ENCODE peak calls at places on chromosomes 3 and 15, in four cellular contexts. K, N, D and T are unnamed samples.

GRCh38 chr15:69313437-69314000 is 14.8 kb downstream of the PAQR5 start:
- DNase-seq in D (no peak), N (no peak), K (no peak), T (no peak)

GRCh38 chr3:144109944-144110343 is 138.3 kb downstream of the DIPK2A start:
- DNase-seq in D (no peak), K (no peak), N (no peak), T (no peak)

GRCh38 chr3:127953092-127953491 is 38.1 kb downstream of the KBTBD12 start:
- DNase-seq in K (peak; percentile 29), D (no peak), N (no peak), T (no peak)

GRCh38 chr15:65164139-65164538 is 21.0 kb downstream of the CLPX start:
- DNase-seq in N (no peak), D (no peak), K (no peak), T (no peak)

GRCh38 chr3:49553320-49553689 is 972 bp upstream of the BSN start:
- DNase-seq in D (no peak), K (peak; percentile 48), N (no peak), T (peak; percentile 8)

GRCh38 chr15:82108489-82109078 is 62.8 kb upstream of the MEX3B start:
- DNase-seq in D (peak; percentile 99), N (peak; percentile 86), K (peak; percentile 50), T (peak; percentile 66)

GRCh38 chr3:32220006-32220405 is 18.5 kb upstream of the CMTM8 start:
- DNase-seq in N (no peak), D (no peak), K (no peak), T (no peak)

GRCh38 chr3:156551746-156552145 is 3.2 kb downstream of the SSR3 start:
- DNase-seq in N (no peak), K (peak; percentile 89), D (no peak), T (peak; percentile 60)

GRCh38 chr3:37899101-37899707 is 37.5 kb downstream of the CTDSPL start:
- DNase-seq in D (no peak), K (no peak), N (no peak), T (no peak)

GRCh38 chr3:122940628-122941086 is 86.9 kb downstream of the SEMA5B start:
- DNase-seq in K (no peak), D (no peak), N (no peak), T (no peak)

GRCh38 chr3:164673738-164674137 is 404.6 kb downstream of the SI start:
- DNase-seq in N (no peak), K (no peak), D (no peak), T (peak; percentile 4)

GRCh38 chr3:101036213-101036618 is 43.0 kb upstream of the ABI3BP start:
- DNase-seq in K (peak; percentile 96), D (no peak), N (peak; percentile 30), T (peak; percentile 93)

GRCh38 chr3:108620250-108620649 is 30.7 kb downstream of the DZIP3 start:
- DNase-seq in D (no peak), N (no peak), K (no peak), T (no peak)

GRCh38 chr3:12775226-12775625 is 16.2 kb upstream of the TMEM40 start:
- DNase-seq in D (no peak), N (no peak), K (no peak), T (no peak)

DNA sequence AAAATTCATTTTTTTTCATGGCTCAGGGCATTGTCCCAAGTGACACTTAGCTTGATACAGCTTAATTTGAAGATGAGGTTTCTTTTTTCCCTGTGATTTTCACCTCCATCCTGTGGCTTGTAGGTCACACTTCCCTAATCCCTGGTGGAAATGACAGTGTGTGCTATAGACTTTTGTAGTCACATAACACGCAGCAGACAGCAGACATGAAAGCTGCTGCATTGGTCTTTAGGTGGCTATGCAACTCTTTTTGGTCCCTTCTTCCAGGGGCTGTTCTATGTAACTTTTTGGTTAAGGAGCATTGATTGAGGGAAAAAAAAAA is 38.8 kb downstream of the TRAK1 start:
- DNase-seq in K (no peak), N (no peak), D (no peak), T (no peak)
- H4K5ac ChIP-seq in K (no peak overlapping the region), N (no peak overlapping the region), D (no peak overlapping the region), T (no peak overlapping the region)

DNA sequence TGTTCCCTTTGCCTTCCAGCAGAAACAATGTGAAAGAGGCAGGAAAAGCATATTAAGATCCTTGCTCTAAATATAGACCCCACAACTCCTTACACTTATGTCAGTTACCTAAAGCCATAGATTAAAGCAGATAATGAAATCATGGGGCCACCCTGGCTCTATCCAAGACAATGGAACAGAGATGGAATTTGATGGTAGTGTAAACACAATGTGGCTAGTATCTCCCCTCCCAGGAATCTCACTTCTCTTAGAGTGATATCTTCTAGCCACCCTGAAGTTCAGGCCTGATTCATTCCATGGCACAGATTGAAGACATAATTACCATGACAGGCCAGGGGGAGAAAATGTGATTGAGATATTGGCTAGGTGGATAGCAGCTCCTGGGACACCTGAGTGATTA is 32.6 kb downstream of the GALNT15 start:
- DNase-seq in D (no peak), N (no peak), K (no peak), T (peak; percentile 71)
- H4K5ac ChIP-seq in D (no peak overlapping the region), N (no peak overlapping the region), K (no peak overlapping the region), T (no peak overlapping the region)

DNA sequence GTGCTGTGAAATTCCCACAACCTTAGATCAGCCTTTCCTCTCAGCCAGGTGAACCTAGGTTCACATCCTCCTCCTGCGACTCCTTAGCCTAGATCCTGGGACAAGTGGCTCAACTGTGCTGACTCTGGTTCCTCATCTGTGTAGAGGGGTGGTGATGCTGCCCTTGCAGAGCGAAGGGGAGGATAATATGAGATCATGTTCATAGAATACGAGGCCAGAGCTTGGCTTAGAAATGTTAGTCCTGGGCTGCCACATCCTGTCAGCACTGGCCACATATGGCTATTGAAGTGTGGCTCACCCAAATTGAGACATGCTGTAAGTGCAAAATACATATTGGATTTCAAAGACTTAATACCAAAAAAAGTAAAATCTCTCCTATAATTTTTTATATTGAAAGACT is 46.8 kb upstream of the PLXNA1 start:
- DNase-seq in N (no peak), D (no peak), K (no peak), T (no peak)
- H4K5ac ChIP-seq in N (no peak overlapping the region), D (no peak overlapping the region), K (no peak overlapping the region), T (no peak overlapping the region)

GRCh38 chr3:146555311-146555710 is 10.9 kb upstream of the PLSCR1 start:
- DNase-seq in N (no peak), D (no peak), K (no peak), T (no peak)
- H4K5ac ChIP-seq in N (no peak overlapping the region), D (no peak overlapping the region), K (no peak overlapping the region), T (no peak overlapping the region)

DNA sequence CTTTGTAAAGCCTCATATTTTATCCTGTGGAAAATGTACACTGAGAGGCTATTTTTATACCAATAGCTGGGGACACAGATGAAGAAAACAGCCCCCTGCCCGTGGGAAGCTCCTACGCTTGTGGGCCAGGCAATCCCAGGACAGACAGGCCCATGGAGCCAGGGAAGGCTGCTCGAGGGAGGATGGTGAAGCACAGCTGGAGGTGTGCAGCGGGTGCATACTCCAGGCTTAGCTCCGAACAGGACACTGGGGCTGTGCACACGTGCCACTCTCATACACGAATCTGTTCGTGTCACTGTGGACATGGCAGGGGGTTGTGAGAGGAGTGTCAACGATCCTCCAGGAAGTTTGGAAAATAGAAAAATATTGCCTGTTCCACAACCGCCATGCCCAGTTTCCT is 36.1 kb downstream of the SMAD6 start:
- DNase-seq in K (no peak), D (no peak), N (no peak), T (no peak)
- H4K5ac ChIP-seq in K (no peak overlapping the region), D (no peak overlapping the region), N (no peak overlapping the region), T (no peak overlapping the region)

GRCh38 chr3:157913052-157913451 is 193.2 kb downstream of the SHOX2 start:
- DNase-seq in D (no peak), N (no peak), K (peak; percentile 28), T (no peak)
- H4K5ac ChIP-seq in D (no peak overlapping the region), N (no peak overlapping the region), K (no peak overlapping the region), T (no peak overlapping the region)